ENCODE peak calls at places on chromosome 3, in five cellular contexts. Q, G, D, E and V are unnamed samples.

GRCh38 chr3:138389841-138390581 is 41.6 kb downstream of the MRAS start:
- DNase-seq in Q (peak; percentile 37), G (no peak), D (no peak), E (no peak), V (peak; percentile 86)

GRCh38 chr3:197354195-197355059 is 56.0 kb upstream of the DLG1 start:
- DNase-seq in Q (peak; percentile 96), G (no peak), D (no peak), E (no peak), V (no peak)

GRCh38 chr3:187919535-187919934 is 174.3 kb upstream of the BCL6 start:
- DNase-seq in Q (no peak), G (no peak), D (no peak), E (no peak), V (no peak)

GRCh38 chr3:24111711-24112110 is 166.6 kb downstream of the NR1D2 start:
- DNase-seq in Q (no peak), G (no peak), D (no peak), E (no peak), V (no peak)

GRCh38 chr3:171462224-171462623 is 2.0 kb upstream of the TNIK start:
- DNase-seq in Q (peak; percentile 17), G (peak; percentile 17), D (no peak), E (no peak), V (peak; percentile 87)

GRCh38 chr3:188156051-188156450 is 2.1 kb downstream of the LPP start:
- DNase-seq in Q (no peak), G (no peak), D (no peak), E (no peak), V (no peak)

GRCh38 chr3:43094851-43095250 is 11.0 kb downstream of the POMGNT2 start:
- DNase-seq in Q (no peak), G (no peak), D (no peak), E (no peak), V (no peak)

GRCh38 chr3:57512174-57512573 is 32.0 kb downstream of the DNAH12 start:
- DNase-seq in Q (no peak), G (no peak), D (no peak), E (no peak), V (no peak)

GRCh38 chr3:13668136-13668535 is 119.2 kb downstream of the FBLN2 start:
- DNase-seq in Q (no peak), G (no peak), D (no peak), E (no peak), V (no peak)

GRCh38 chr3:12440927-12441326 is 43.4 kb upstream of the TSEN2 start:
- DNase-seq in Q (peak; percentile 56), G (no peak), D (no peak), E (no peak), V (no peak)

GRCh38 chr3:195246608-195247007 is 24.4 kb downstream of the XXYLT1 start:
- DNase-seq in Q (no peak), G (no peak), D (no peak), E (peak; percentile 31), V (no peak)

GRCh38 chr3:186920301-186920700 is 10.0 kb upstream of the ST6GAL1 start:
- DNase-seq in Q (no peak), G (no peak), D (no peak), E (no peak), V (no peak)

GRCh38 chr3:139994891-139995290 is 59.9 kb downstream of the CLSTN2 start:
- DNase-seq in Q (peak; percentile 13), G (no peak), D (no peak), E (no peak), V (no peak)

GRCh38 chr3:173730391-173730790 is 332.8 kb downstream of the NLGN1 start:
- DNase-seq in Q (no peak), G (no peak), D (no peak), E (no peak), V (no peak)

GRCh38 chr3:64344721-64345207 is 119.5 kb upstream of the PRICKLE2 start:
- DNase-seq in Q (no peak), G (no peak), D (no peak), E (no peak), V (peak; percentile 97)

GRCh38 chr3:44762170-44762677 is 630 bp downstream of the KIF15 start:
- DNase-seq in Q (no peak), G (no peak), D (no peak), E (no peak), V (no peak)

GRCh38 chr3:31946484-31947081 is 34.5 kb downstream of the OSBPL10 start:
- DNase-seq in Q (no peak), G (no peak), D (no peak), E (no peak), V (peak; percentile 41)

GRCh38 chr3:136645915-136646314 is 106.3 kb downstream of the STAG1 start:
- DNase-seq in Q (no peak), G (no peak), D (no peak), E (no peak), V (no peak)

GRCh38 chr3:126545544-126545943 is 13.2 kb downstream of the C3orf22 start:
- DNase-seq in Q (no peak), G (no peak), D (no peak), E (no peak), V (no peak)

GRCh38 chr3:183641875-183642274 is 6.5 kb downstream of the KLHL24 start:
- DNase-seq in Q (no peak), G (no peak), D (no peak), E (no peak), V (no peak)

GRCh38 chr3:82163907-82164520 is 402.6 kb upstream of the GBE1 start:
- DNase-seq in Q (peak; percentile 12), G (no peak), D (no peak), E (no peak), V (peak; percentile 44)

GRCh38 chr3:169170456-169170855 is 493.1 kb downstream of the MECOM start:
- DNase-seq in Q (no peak), G (no peak), D (no peak), E (no peak), V (no peak)

GRCh38 chr3:174408310-174408709 is 450.8 kb upstream of the NAALADL2 start:
- DNase-seq in Q (no peak), G (no peak), D (no peak), E (no peak), V (peak; percentile 18)

GRCh38 chr3:160831411-160831810 is 75.4 kb downstream of the PPM1L start:
- DNase-seq in Q (no peak), G (no peak), D (no peak), E (no peak), V (no peak)

GRCh38 chr3:18806633-18807032 is 341.7 kb upstream of the KCNH8 start:
- DNase-seq in Q (no peak), G (no peak), D (no peak), E (no peak), V (no peak)

GRCh38 chr3:59726279-59726678 is 676.5 kb upstream of the CFAP20DC start:
- DNase-seq in Q (no peak), G (no peak), D (no peak), E (no peak), V (no peak)

GRCh38 chr3:30526031-30526430 is 80.4 kb upstream of the TGFBR2 start:
- DNase-seq in Q (no peak), G (no peak), D (no peak), E (no peak), V (peak; percentile 27)

GRCh38 chr3:123290107-123290930 is 88.6 kb downstream of the SEC22A start:
- DNase-seq in Q (no peak), G (no peak), D (no peak), E (no peak), V (no peak)